ENCODE peak calls at places on chromosomes 7 and 10, in five cellular contexts. One of them, this sample, is unnamed.

GRCh38 chr7:49714182-49714581 is 59.3 kb upstream of the VWC2 start:
- DNase-seq in ascending aorta: no peak
- DNase-seq in HCT116: no peak
- DNase-seq in aorta: no peak
- DNase-seq in psoas muscle: no peak
- DNase-seq in this sample: no peak

GRCh38 chr7:91653257-91653656 is 227.2 kb downstream of the MTERF1 start:
- DNase-seq in HCT116: no peak
- DNase-seq in ascending aorta: no peak
- DNase-seq in aorta: no peak
- DNase-seq in psoas muscle: no peak
- DNase-seq in this sample: no peak

GRCh38 chr7:57638651-57639050 is 188.7 kb downstream of the ZNF716 start:
- DNase-seq in psoas muscle: no peak
- DNase-seq in HCT116: no peak
- DNase-seq in ascending aorta: no peak
- DNase-seq in aorta: no peak
- DNase-seq in this sample: no peak

GRCh38 chr7:152105205-152105604 is 79.7 kb downstream of the GALNT11 start:
- DNase-seq in aorta: no peak
- DNase-seq in psoas muscle: no peak
- DNase-seq in ascending aorta: no peak
- DNase-seq in HCT116: no peak
- DNase-seq in this sample: peak

GRCh38 chr7:49243521-49243920 is 319.2 kb downstream of the CDC14C start:
- DNase-seq in HCT116: no peak
- DNase-seq in ascending aorta: no peak
- DNase-seq in psoas muscle: no peak
- DNase-seq in aorta: no peak
- DNase-seq in this sample: no peak

GRCh38 chr7:31443457-31443856 is 70.4 kb upstream of the ITPRID1 start:
- DNase-seq in psoas muscle: no peak
- DNase-seq in ascending aorta: no peak
- DNase-seq in HCT116: peak
- DNase-seq in aorta: no peak
- DNase-seq in this sample: peak

GRCh38 chr7:30998180-30998579 is 34.4 kb downstream of the GHRHR start:
- DNase-seq in ascending aorta: no peak
- DNase-seq in psoas muscle: peak
- DNase-seq in HCT116: no peak
- DNase-seq in aorta: no peak
- DNase-seq in this sample: no peak

GRCh38 chr10:5514226-5514881 is 10.4 kb upstream of the CALML3 start:
- DNase-seq in HCT116: no peak
- DNase-seq in aorta: no peak
- DNase-seq in psoas muscle: peak
- DNase-seq in ascending aorta: no peak
- DNase-seq in this sample: no peak

GRCh38 chr7:105978035-105978434 is 15.0 kb downstream of the CDHR3 start:
- DNase-seq in HCT116: no peak
- DNase-seq in psoas muscle: no peak
- DNase-seq in ascending aorta: no peak
- DNase-seq in aorta: no peak
- DNase-seq in this sample: no peak

GRCh38 chr10:74557098-74557497 is 269.3 kb upstream of the KAT6B start:
- DNase-seq in HCT116: no peak
- DNase-seq in psoas muscle: no peak
- DNase-seq in aorta: no peak
- DNase-seq in ascending aorta: no peak
- DNase-seq in this sample: no peak

GRCh38 chr10:13453896-13454295 is 74.9 kb downstream of the BEND7 start:
- DNase-seq in psoas muscle: no peak
- DNase-seq in ascending aorta: no peak
- DNase-seq in HCT116: no peak
- DNase-seq in aorta: no peak
- DNase-seq in this sample: no peak

GRCh38 chr10:77943086-77943901 is 16.7 kb upstream of the DLG5 start:
- DNase-seq in aorta: peak
- DNase-seq in HCT116: peak
- DNase-seq in psoas muscle: no peak
- DNase-seq in ascending aorta: no peak
- DNase-seq in this sample: no peak

GRCh38 chr10:124532106-124532641 is 70.6 kb downstream of the LHPP start:
- DNase-seq in ascending aorta: no peak
- DNase-seq in psoas muscle: peak
- DNase-seq in aorta: no peak
- DNase-seq in HCT116: peak
- DNase-seq in this sample: no peak

GRCh38 chr7:157671358-157672255 is 334.8 kb downstream of the DNAJB6 start:
- DNase-seq in psoas muscle: no peak
- DNase-seq in ascending aorta: peak
- DNase-seq in HCT116: no peak
- DNase-seq in aorta: no peak
- DNase-seq in this sample: no peak

GRCh38 chr10:29623797-29624196 is 11.0 kb downstream of the SVIL start:
- DNase-seq in psoas muscle: no peak
- DNase-seq in ascending aorta: no peak
- DNase-seq in aorta: no peak
- DNase-seq in HCT116: no peak
- DNase-seq in this sample: no peak

GRCh38 chr10:32132357-32132756 is 76.1 kb upstream of the KIF5B start:
- DNase-seq in ascending aorta: no peak
- DNase-seq in psoas muscle: no peak
- DNase-seq in aorta: no peak
- DNase-seq in HCT116: no peak
- DNase-seq in this sample: no peak

GRCh38 chr10:119250641-119251314 is 43.4 kb downstream of the GRK5 start:
- DNase-seq in psoas muscle: no peak
- DNase-seq in aorta: no peak
- DNase-seq in ascending aorta: no peak
- DNase-seq in HCT116: no peak
- DNase-seq in this sample: no peak

GRCh38 chr10:10133271-10133670 is 884.4 kb upstream of the CELF2 start:
- DNase-seq in ascending aorta: no peak
- DNase-seq in psoas muscle: no peak
- DNase-seq in HCT116: no peak
- DNase-seq in aorta: no peak
- DNase-seq in this sample: no peak

GRCh38 chr7:113775401-113775800 is 143.4 kb downstream of the PPP1R3A start:
- DNase-seq in psoas muscle: no peak
- DNase-seq in HCT116: no peak
- DNase-seq in aorta: no peak
- DNase-seq in ascending aorta: no peak
- DNase-seq in this sample: no peak

GRCh38 chr7:19491821-19492452 is 216.9 kb downstream of the POLR1F start:
- DNase-seq in HCT116: peak
- DNase-seq in ascending aorta: no peak
- DNase-seq in aorta: no peak
- DNase-seq in psoas muscle: no peak
- DNase-seq in this sample: no peak

GRCh38 chr10:90855126-90855525 is 2.7 kb downstream of the HTR7 start:
- DNase-seq in ascending aorta: no peak
- DNase-seq in HCT116: no peak
- DNase-seq in aorta: no peak
- DNase-seq in psoas muscle: no peak
- DNase-seq in this sample: no peak

GRCh38 chr10:90858489-90858968 is 690 bp upstream of the HTR7 start:
- DNase-seq in ascending aorta: no peak
- DNase-seq in aorta: no peak
- DNase-seq in psoas muscle: no peak
- DNase-seq in HCT116: no peak
- DNase-seq in this sample: no peak

GRCh38 chr10:90857635-90858488 is at the start of gene HTR7:
- DNase-seq in ascending aorta: peak
- DNase-seq in HCT116: no peak
- DNase-seq in aorta: peak
- DNase-seq in psoas muscle: peak
- DNase-seq in this sample: no peak

GRCh38 chr10:90856964-90857634 is 740 bp downstream of the HTR7 start:
- DNase-seq in ascending aorta: no peak
- DNase-seq in aorta: peak
- DNase-seq in psoas muscle: peak
- DNase-seq in HCT116: no peak
- DNase-seq in this sample: no peak

DNA sequence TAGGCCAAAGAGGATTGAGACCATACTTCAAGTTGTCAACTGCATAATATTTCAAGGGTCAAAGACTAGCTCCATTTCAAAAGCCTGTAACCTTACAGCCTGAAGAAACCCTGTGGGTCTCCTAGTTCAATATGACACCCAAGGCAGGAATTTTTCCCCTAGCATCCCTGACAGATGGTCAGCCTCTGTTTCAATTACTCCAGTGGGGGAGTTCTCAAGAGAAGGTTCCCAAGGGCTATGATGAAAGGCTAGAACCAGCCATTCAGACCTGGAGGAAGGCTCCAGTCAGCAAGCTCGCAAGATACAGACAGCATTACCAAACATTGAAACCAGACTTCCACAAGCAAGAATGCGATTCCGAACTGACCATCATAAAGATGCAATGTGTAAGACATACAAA is 1.6 kb downstream of the HTR7 start:
- DNase-seq in HCT116: no peak
- DNase-seq in aorta: no peak
- DNase-seq in psoas muscle: no peak
- DNase-seq in ascending aorta: no peak
- DNase-seq in this sample: no peak
- H3K4me3 ChIP-seq in HCT116: peak
- H3K4me3 ChIP-seq in aorta: no peak
- H3K4me3 ChIP-seq in psoas muscle: peak
- H3K4me3 ChIP-seq in ascending aorta: no peak
- H3K4me3 ChIP-seq in this sample: no peak

GRCh38 chr7:77537136-77537594 is at the start of gene PTPN12:
- DNase-seq in psoas muscle: no peak
- DNase-seq in aorta: peak
- DNase-seq in ascending aorta: peak
- DNase-seq in HCT116: no peak
- DNase-seq in this sample: peak
- H3K27ac ChIP-seq in psoas muscle: peak
- H3K27ac ChIP-seq in aorta: peak
- H3K27ac ChIP-seq in ascending aorta: peak
- H3K27ac ChIP-seq in HCT116: peak
- H3K27ac ChIP-seq in this sample: peak

GRCh38 chr7:122291189-122291588 is 13.4 kb downstream of the FEZF1 start:
- DNase-seq in HCT116: no peak
- DNase-seq in ascending aorta: no peak
- DNase-seq in aorta: no peak
- DNase-seq in psoas muscle: no peak
- DNase-seq in this sample: no peak
- H3K4me3 ChIP-seq in HCT116: no peak
- H3K4me3 ChIP-seq in ascending aorta: no peak
- H3K4me3 ChIP-seq in aorta: no peak
- H3K4me3 ChIP-seq in psoas muscle: no peak
- H3K4me3 ChIP-seq in this sample: no peak

DNA sequence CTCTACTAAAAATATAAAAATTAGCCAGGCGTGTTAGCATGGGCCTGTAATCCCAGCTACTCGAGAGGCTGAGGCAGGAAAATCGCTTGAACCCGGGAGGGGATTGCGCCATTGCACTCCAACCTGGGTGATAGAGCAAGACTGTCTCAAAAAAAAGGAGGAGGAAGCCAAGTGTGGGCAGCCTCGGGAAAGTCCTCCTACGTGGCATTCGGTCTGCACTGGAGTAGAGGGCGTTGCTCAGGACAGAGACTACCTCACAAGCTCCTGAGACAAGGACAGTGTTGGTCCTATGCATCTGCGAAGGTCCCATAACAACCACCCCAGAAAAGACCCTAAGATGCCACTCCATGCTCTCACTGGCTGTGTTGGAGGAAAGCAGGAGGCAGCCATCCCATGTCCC is 10.0 kb upstream of the SERPINE1 start:
- DNase-seq in ascending aorta: no peak
- DNase-seq in aorta: no peak
- DNase-seq in psoas muscle: peak
- DNase-seq in HCT116: no peak
- DNase-seq in this sample: no peak
- H3K27ac ChIP-seq in ascending aorta: peak
- H3K27ac ChIP-seq in aorta: no peak
- H3K27ac ChIP-seq in psoas muscle: no peak
- H3K27ac ChIP-seq in HCT116: peak
- H3K27ac ChIP-seq in this sample: no peak

GRCh38 chr7:96320437-96320836 is 1.5 kb downstream of the SLC25A13 start:
- DNase-seq in aorta: no peak
- DNase-seq in psoas muscle: no peak
- DNase-seq in ascending aorta: no peak
- DNase-seq in HCT116: no peak
- DNase-seq in this sample: no peak
- H3K4me3 ChIP-seq in aorta: no peak
- H3K4me3 ChIP-seq in psoas muscle: peak
- H3K4me3 ChIP-seq in ascending aorta: peak
- H3K4me3 ChIP-seq in HCT116: peak
- H3K4me3 ChIP-seq in this sample: peak

DNA sequence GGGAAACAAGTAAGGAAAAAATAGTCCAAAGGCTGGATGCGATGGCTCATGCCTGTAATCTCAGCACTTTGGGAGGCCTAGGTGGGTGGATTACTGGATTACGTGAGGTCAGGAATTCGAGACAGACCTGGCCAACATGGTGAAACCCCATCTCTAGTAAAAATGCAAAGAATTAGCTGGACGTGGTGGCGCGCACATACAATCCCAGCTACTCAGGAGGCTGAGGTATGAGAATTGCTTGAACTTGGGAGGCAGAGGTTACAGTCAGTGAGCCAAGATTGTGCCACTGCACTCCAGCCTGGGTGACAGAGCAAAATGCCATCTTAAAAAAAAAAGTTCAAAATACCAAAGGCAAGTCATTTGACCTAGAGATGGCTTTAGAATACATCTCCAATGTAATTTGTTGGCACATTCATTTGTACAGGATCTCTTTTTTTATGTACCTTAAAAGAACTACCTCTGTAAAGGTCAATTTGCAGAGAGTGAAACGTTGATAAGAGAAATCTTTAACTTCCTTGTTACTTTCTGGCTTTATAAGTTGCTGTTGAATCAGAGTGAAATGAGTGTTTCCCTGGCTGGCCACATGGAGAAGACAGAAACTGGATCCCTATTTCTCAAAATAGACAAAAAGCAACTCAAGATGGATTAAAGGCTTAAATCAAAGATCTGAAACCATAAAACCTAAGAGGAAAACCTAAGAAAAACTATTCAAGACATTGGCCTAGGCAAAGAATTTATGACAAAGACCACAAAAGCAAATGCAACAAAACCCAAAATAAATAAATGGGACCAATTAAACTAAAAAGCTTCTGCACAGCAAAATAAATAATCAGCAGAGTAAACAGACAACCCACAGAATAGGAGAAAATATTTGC is 260.7 kb downstream of the KLF6 start:
- DNase-seq in HCT116: no peak
- DNase-seq in aorta: no peak
- DNase-seq in ascending aorta: no peak
- DNase-seq in psoas muscle: no peak
- DNase-seq in this sample: no peak
- H3K27ac ChIP-seq in HCT116: no peak
- H3K27ac ChIP-seq in aorta: no peak
- H3K27ac ChIP-seq in ascending aorta: no peak
- H3K27ac ChIP-seq in psoas muscle: no peak
- H3K27ac ChIP-seq in this sample: no peak

This sample was measured in esophagus muscularis mucosa.